ENCODE peak calls at places on chromosome 22, in six cellular contexts. W, L, I, G, O and F are unnamed samples.

GRCh38 chr22:46047226-46047625 is 70.3 kb upstream of the WNT7B start:
- ATAC-seq in L (no peak), W (no peak), G (no peak), I (no peak), O (no peak), F (no peak)

GRCh38 chr22:27866136-27867091 is 52.6 kb downstream of the PITPNB start:
- ATAC-seq in W (no peak), L (no peak), O (no peak), G (peak), I (peak), F (peak)

GRCh38 chr22:20546541-20546950 is 39.1 kb downstream of the MED15 start:
- ATAC-seq in L (no peak), W (no peak), O (no peak), G (no peak), I (no peak), F (no peak)

GRCh38 chr22:36470994-36471331 is 10.5 kb downstream of the TXN2 start:
- ATAC-seq in I (no peak), G (no peak), W (no peak), L (no peak), O (no peak), F (no peak)

GRCh38 chr22:43008509-43008908 is 6.4 kb downstream of the PACSIN2 start:
- ATAC-seq in I (peak), W (no peak), O (no peak), L (no peak), G (no peak), F (no peak)

GRCh38 chr22:46110215-46110614 is 40.1 kb upstream of the PPARA start:
- ATAC-seq in I (no peak), L (peak), G (peak), O (no peak), W (no peak), F (peak)

GRCh38 chr22:50226224-50227165 is 18.3 kb downstream of the TUBGCP6 start:
- ATAC-seq in L (no peak), W (peak), I (no peak), G (no peak), O (no peak), F (no peak)

GRCh38 chr22:41777749-41778395 is 22.6 kb upstream of the CCDC134 start:
- ATAC-seq in L (no peak), W (no peak), I (no peak), G (no peak), O (no peak), F (no peak)

GRCh38 chr22:22578702-22579424 is 19.8 kb upstream of the PRAME start:
- ATAC-seq in I (peak), G (no peak), L (no peak), O (no peak), W (no peak), F (no peak)

GRCh38 chr22:39927544-39927943 is 26.7 kb downstream of the GRAP2 start:
- ATAC-seq in I (no peak), G (no peak), O (no peak), W (no peak), L (peak), F (no peak)

GRCh38 chr22:19579880-19580279 is 55.7 kb upstream of the CLDN5 start:
- ATAC-seq in I (peak), O (peak), G (no peak), W (no peak), L (no peak), F (no peak)

GRCh38 chr22:50408311-50408710 is 65.2 kb downstream of the PPP6R2 start:
- ATAC-seq in W (no peak), L (no peak), G (no peak), I (no peak), O (no peak), F (no peak)

GRCh38 chr22:42847110-42847509 is 10.0 kb downstream of the ARFGAP3 start:
- ATAC-seq in I (no peak), G (no peak), W (no peak), O (no peak), L (no peak), F (no peak)

GRCh38 chr22:37827056-37827455 is 3.9 kb downstream of the GALR3 start:
- ATAC-seq in G (no peak), O (no peak), W (no peak), L (no peak), I (peak), F (no peak)

GRCh38 chr22:46501701-46502100 is 35.7 kb downstream of the CELSR1 start:
- ATAC-seq in G (peak), O (no peak), I (no peak), L (no peak), W (no peak), F (peak)

GRCh38 chr22:41256254-41256897 is 15.6 kb upstream of the CHADL start:
- ATAC-seq in G (peak), I (no peak), L (no peak), O (no peak), W (no peak), F (no peak)

GRCh38 chr22:26404851-26405357 is 24.2 kb upstream of the ASPHD2 start:
- ATAC-seq in O (no peak), G (no peak), W (no peak), I (peak), L (no peak), F (no peak)

GRCh38 chr22:23237201-23237798 is 57.0 kb downstream of the BCR start:
- ATAC-seq in G (no peak), W (no peak), I (peak), L (peak), O (no peak), F (no peak)

GRCh38 chr22:33188316-33188715 is 130.1 kb upstream of the SYN3 start:
- ATAC-seq in L (peak), O (no peak), G (no peak), W (no peak), I (no peak), F (no peak)

GRCh38 chr22:36486619-36487384 is 5.4 kb upstream of the TXN2 start:
- ATAC-seq in L (peak), I (no peak), O (no peak), G (no peak), W (no peak), F (no peak)